ENCODE peak calls at places on chromosomes 11 and 22, in four cellular contexts. L is K562, B is GM12878, R is HepG2. Y is an unnamed sample.

GRCh38 chr11:73270855-73271477 is 1.2 kb upstream of the P2RY6 start:
- DNase-seq in B (no peak), L (no peak), R (no peak), Y (no peak)

GRCh38 chr11:113474362-113475159 is 637 bp downstream of the DRD2 start:
- DNase-seq in R (peak; percentile 28), B (no peak), L (peak; percentile 80), Y (peak; percentile 41)

GRCh38 chr22:11628651-11629511 is 3899.1 kb upstream of the OR11H1 start:
- DNase-seq in B (no peak), R (no peak), L (no peak), Y (no peak)

GRCh38 chr11:61091373-61092279 is 10.7 kb upstream of the CD5 start:
- DNase-seq in R (no peak), L (peak; percentile 43), B (no peak), Y (no peak)

GRCh38 chr22:17922925-17923898 is 101.1 kb downstream of the MICAL3 start:
- DNase-seq in B (no peak), R (no peak), L (no peak), Y (no peak)

GRCh38 chr11:45803981-45804805 is 756 bp upstream of the SLC35C1 start:
- DNase-seq in R (peak; percentile 18), B (no peak), L (peak; percentile 35), Y (peak; percentile 72)

GRCh38 chr11:126106929-126107328 is 44.3 kb upstream of the CDON start:
- DNase-seq in L (no peak), B (no peak), R (no peak), Y (no peak)

GRCh38 chr11:7555067-7555699 is 41.4 kb downstream of the PPFIBP2 start:
- DNase-seq in L (no peak), B (no peak), R (no peak), Y (no peak)

GRCh38 chr11:23688835-23689234 is 808.0 kb upstream of the LUZP2 start:
- DNase-seq in B (no peak), R (no peak), L (no peak), Y (peak; percentile 1)

GRCh38 chr22:39489094-39490068 is 12.7 kb upstream of the MIEF1 start:
- DNase-seq in L (no peak), B (no peak), R (no peak), Y (no peak)

GRCh38 chr22:46481386-46481785 is 56.0 kb downstream of the CELSR1 start:
- DNase-seq in R (no peak), B (no peak), L (no peak), Y (no peak)

GRCh38 chr11:83819936-83820549 is 533.9 kb upstream of the CCDC90B start:
- DNase-seq in L (peak; percentile 10), B (no peak), R (peak; percentile 43), Y (peak; percentile 41)

GRCh38 chr22:18152519-18152918 is 2.5 kb downstream of the USP18 start:
- DNase-seq in B (peak; percentile 26), R (no peak), L (no peak), Y (no peak)

GRCh38 chr11:44380009-44380313 is 70.0 kb upstream of the ALX4 start:
- DNase-seq in R (no peak), L (no peak), B (no peak), Y (no peak)

GRCh38 chr11:47425611-47426010 is 628 bp downstream of the PSMC3 start:
- DNase-seq in L (no peak), B (no peak), R (no peak), Y (no peak)

GRCh38 chr11:65298131-65298535 is 16.5 kb upstream of the CDC42EP2 start:
- DNase-seq in B (no peak), L (no peak), R (no peak), Y (no peak)

GRCh38 chr11:73907191-73907590 is 30.4 kb downstream of the PAAF1 start:
- DNase-seq in B (no peak), L (peak; percentile 53), R (peak; percentile 6), Y (peak; percentile 49)

GRCh38 chr11:4697583-4697982 is at the start of gene OR51E2:
- DNase-seq in B (no peak), R (no peak), L (no peak), Y (no peak)

GRCh38 chr11:119890466-119890865 is 161.5 kb upstream of the NECTIN1 start:
- DNase-seq in B (no peak), L (no peak), R (no peak), Y (no peak)

GRCh38 chr11:48103621-48104561 is 112.7 kb upstream of the OR4B1 start:
- DNase-seq in B (no peak), R (peak; percentile 29), L (no peak), Y (peak; percentile 63)

GRCh38 chr11:1883342-1884122 is 8.2 kb downstream of the PRR33 start:
- DNase-seq in B (no peak), R (no peak), L (no peak), Y (no peak)

GRCh38 chr11:120759046-120759445 is 247.5 kb downstream of the GRIK4 start:
- DNase-seq in B (no peak), R (no peak), L (no peak), Y (no peak)

GRCh38 chr11:99325807-99326206 is 305.1 kb downstream of the CNTN5 start:
- DNase-seq in L (no peak), B (no peak), R (peak; percentile 2), Y (peak; percentile 2)

GRCh38 chr22:37300551-37301017 is 18.3 kb downstream of the CYTH4 start:
- DNase-seq in L (no peak), B (no peak), R (no peak), Y (no peak)

GRCh38 chr22:37260939-37261338 is 16.9 kb upstream of the RAC2 start:
- DNase-seq in B (no peak), L (peak; percentile 66), R (peak; percentile 25), Y (peak; percentile 53)

GRCh38 chr11:96260067-96260511 is 82.9 kb downstream of the MAML2 start:
- DNase-seq in B (no peak), L (peak; percentile 13), R (no peak), Y (no peak)

GRCh38 chr11:13494051-13494450 is 1.7 kb downstream of the PTH start:
- DNase-seq in B (no peak), L (no peak), R (no peak), Y (no peak)

DNA sequence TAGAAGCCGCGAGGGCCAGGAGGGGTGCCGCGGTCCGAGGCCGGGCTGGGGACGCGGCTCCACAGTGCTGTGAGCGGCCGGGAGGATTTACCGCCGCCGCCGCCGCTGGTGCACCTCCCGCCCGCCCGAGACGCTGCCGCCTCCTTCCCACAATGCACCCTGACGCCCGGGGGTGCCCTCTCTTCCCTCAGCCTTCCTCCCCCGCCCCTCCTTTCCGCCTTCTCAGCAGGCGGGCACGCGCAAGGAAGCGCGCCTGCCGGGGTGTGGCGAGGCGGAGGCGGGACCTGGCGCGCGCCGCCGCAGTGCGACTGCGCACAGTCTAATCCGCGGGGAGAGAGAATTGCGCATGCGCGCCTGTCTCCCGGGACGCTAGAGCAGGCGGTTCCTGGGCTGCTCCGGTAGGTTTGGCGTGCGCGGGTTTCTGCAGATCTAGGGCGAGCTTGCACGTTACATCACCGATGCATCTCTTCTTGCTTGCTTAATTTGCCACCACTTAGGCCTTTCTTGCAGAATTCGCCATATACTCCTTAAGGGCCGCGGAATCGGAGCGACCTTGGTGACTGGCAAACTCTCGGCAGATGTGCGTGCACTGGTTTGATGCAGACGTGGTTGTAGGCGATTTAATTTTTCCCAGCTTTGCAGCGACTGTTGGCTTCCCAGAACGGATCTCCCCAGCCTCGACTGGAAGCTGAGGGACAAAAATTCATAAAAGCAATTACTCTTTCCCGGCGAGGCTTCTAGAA is at the start of the genes GVQW3 and THAP12:
- DNase-seq in B (peak; percentile 91), R (peak; percentile 92), L (peak; percentile 97), Y (peak; percentile 98)
- TF ChIP-seq EP300 in B (no peak), R (no peak), L (peak; percentile 12), Y (no peak)

DNA sequence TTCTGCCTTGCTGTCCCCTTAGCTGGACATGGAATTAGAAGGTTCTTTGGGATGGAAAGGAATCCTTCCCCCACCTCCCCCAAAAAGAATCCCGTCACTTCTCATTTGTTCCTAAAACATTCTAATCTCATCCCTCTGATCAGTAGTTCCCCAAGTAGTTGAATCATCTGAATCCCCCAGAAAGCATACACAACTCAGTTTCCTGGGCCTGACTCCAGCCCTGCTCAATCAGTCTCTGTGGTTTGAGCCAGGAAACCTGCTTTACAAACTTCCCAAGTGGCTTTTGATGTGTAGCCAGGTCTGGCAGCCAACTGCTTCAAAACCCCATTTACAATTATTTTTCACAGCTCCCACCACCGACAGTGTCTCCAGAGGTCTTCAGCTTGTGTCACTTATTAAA is 20.2 kb downstream of the C22orf31 start:
- DNase-seq in B (no peak), L (no peak), R (no peak), Y (no peak)
- TF ChIP-seq CEBPB in B (no peak), L (no peak), R (no peak), Y (no peak)

DNA sequence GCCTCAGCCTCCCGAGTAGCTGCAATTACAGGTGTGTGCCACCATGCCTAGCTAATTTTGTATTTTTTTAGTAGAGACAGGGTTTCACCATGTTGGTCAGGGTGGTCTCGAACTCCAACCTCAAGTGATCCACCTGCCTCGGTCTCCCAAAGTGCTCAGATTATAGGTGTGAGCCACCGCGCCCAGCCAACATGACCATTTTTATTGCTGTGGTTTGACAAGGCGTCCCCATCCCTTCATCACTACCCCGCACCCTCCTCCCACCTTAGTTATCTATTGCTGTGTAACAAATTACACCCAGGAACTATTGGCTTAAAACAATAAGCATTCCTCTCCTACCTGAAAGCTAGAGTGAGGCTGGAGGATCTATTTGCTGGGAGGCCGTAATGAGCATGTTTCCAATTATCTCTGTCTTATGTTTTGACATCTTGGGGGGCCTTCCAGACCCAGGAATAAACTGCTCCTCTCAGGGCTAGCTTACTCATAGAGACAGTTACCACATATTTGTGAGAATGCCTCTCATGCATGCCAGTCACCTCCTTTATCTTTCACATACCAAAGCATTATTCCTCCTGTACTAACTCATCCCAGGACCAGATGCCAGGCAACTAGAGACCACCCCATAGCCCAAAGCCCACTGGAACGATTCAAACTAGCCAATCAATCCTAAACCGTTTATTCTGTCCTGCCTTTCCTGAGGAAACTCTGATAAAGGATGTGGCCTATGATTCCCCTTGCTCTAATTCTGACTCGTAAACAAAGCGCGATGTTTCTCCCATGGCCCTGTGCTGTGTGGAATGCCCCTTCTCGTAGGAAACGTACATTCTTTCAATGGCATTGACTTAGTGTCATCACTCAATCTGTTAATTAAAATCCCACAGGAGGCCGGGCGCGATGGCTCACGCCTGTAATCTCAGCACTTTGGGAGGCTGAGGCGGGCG is 19.4 kb downstream of the SNU13 start:
- DNase-seq in L (no peak), B (no peak), R (no peak), Y (peak; percentile 24)
- TF ChIP-seq POLR2AphosphoS2 in L (no peak), B (no peak), R (no peak), Y (no peak)

DNA sequence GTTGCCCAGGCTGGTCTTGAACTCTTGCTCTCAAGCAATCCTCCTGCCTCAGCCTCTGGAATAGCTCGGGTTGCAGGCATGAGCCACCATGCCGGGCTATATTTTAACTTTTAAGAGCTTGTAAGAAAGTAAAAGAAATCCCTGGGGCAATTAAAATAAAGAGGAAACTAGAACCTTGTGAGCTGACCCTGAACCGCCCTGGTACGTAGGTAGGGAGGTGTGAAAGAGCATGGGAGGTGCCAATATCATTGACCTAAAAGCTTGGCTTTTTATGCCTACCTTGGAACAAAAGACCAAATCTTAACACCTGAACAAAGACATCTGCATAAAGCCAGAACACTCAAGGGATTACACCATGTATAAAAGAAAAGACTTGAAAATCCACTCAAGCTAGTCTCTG is 595.1 kb downstream of the SOX6 start:
- DNase-seq in L (no peak), B (no peak), R (no peak), Y (no peak)
- TF ChIP-seq EP300 in L (no peak), B (no peak), R (no peak), Y (no peak)

GRCh38 chr11:12114487-12115033 is 4.2 kb downstream of the MICAL2 start:
- DNase-seq in B (no peak), R (no peak), L (peak; percentile 50), Y (no peak)
- TF ChIP-seq CEBPB in B (no peak), R (no peak), L (no peak), Y (no peak)

Y was measured in A549.